ENCODE peak calls at places on chromosome 11, in four cellular contexts. Z, R, X and V are unnamed samples.
A peak's percentile ranks its signal among the peaks of the same experiment; 100 is the strongest.

GRCh38 chr11:8233691-8234424 is 29.8 kb downstream of the LMO1 start:
- DNase-seq in Z (no peak), X (peak; percentile 78), R (no peak), V (peak; percentile 90)

GRCh38 chr11:78416285-78417174 is 1.1 kb downstream of the GAB2 start:
- DNase-seq in Z (peak; percentile 88), X (peak; percentile 69), R (peak; percentile 84), V (peak; percentile 50)

GRCh38 chr11:69497221-69497787 is 15.8 kb downstream of the LINC01488 start:
- DNase-seq in X (peak; percentile 55), R (no peak), Z (peak; percentile 89), V (peak; percentile 65)

GRCh38 chr11:79406376-79406775 is 34.5 kb downstream of the TENM4 start:
- DNase-seq in R (peak; percentile 50), X (no peak), Z (no peak), V (no peak)

GRCh38 chr11:131385763-131386394 is 15.5 kb downstream of the NTM start:
- DNase-seq in X (no peak), R (no peak), Z (no peak), V (no peak)

GRCh38 chr11:34150494-34151151 is 45.2 kb downstream of the NAT10 start:
- DNase-seq in Z (no peak), X (no peak), R (no peak), V (no peak)

GRCh38 chr11:72759468-72759867 is 7.3 kb upstream of the ARAP1 start:
- DNase-seq in X (no peak), R (no peak), Z (no peak), V (no peak)

GRCh38 chr11:81792416-81792815 is 941.2 kb downstream of the FAM181B start:
- DNase-seq in Z (no peak), X (no peak), R (no peak), V (no peak)

GRCh38 chr11:16831281-16832192 is 93.1 kb downstream of the C11orf58 start:
- DNase-seq in X (no peak), R (no peak), Z (no peak), V (no peak)

GRCh38 chr11:101509911-101510310 is 73.9 kb downstream of the TRPC6 start:
- DNase-seq in Z (no peak), X (no peak), R (no peak), V (no peak)

GRCh38 chr11:109037856-109038780 is 373.2 kb downstream of the DDX10 start:
- DNase-seq in Z (no peak), X (peak; percentile 42), R (no peak), V (peak; percentile 22)

DNA sequence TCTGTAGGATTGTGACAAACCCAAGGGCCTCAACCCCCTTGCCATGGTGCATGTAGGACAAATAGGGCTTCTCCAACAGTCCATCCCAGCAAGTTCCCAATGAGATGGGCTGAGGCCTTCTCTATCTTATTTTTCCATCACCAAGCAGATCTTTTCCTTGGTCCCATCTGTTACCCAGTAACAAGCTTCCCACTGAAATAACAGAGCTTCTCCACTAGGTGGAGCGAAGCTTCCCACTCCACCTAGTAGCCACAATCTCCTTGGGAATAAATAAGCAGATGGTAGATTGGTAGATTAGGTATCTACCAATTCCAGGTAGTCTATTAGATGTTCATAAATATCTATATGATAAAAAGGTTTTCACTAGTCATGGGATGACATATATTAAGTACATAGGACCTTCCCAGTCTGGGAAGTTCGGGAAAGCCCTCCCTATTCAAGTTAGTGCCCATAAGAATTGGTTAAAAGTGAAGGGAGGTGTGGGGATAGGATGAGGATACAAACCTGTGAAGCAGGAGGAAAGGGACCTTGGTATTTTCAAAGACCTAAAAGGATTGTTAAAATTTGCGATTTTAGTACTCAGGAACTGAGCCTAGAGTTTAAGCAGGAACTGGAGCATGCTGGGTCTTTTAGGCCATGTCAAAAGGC is 5.9 kb upstream of the OR52L1 start:
- DNase-seq in X (peak; percentile 45), R (peak; percentile 29), Z (no peak), V (peak; percentile 29)
- TF ChIP-seq CTCF in X (peak; percentile 67), R (peak; percentile 40), Z (no peak), V (peak; percentile 45)

DNA sequence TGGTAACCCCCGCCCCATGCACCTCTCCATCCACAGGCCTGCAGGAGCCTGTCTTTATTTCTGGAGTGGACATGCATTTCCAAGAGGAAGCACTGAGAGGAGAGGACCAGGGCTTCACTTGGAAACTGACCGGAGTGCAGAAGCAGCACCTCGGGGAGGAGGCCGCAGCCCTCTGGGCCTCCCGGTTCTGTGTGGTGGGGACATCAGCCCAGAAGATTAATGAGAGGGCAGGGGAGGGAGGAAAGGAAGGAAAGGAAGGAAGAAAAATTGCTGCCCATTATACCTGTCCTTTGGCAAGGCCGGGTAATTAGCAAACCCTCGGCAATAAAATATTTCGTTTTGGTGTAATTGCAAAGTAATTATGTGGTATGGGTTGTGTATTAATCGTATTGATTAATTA is 97.0 kb downstream of the TP53I11 start:
- DNase-seq in Z (no peak), R (no peak), X (no peak), V (no peak)
- TF ChIP-seq CTCF in Z (no peak), R (no peak), X (no peak), V (no peak)

DNA sequence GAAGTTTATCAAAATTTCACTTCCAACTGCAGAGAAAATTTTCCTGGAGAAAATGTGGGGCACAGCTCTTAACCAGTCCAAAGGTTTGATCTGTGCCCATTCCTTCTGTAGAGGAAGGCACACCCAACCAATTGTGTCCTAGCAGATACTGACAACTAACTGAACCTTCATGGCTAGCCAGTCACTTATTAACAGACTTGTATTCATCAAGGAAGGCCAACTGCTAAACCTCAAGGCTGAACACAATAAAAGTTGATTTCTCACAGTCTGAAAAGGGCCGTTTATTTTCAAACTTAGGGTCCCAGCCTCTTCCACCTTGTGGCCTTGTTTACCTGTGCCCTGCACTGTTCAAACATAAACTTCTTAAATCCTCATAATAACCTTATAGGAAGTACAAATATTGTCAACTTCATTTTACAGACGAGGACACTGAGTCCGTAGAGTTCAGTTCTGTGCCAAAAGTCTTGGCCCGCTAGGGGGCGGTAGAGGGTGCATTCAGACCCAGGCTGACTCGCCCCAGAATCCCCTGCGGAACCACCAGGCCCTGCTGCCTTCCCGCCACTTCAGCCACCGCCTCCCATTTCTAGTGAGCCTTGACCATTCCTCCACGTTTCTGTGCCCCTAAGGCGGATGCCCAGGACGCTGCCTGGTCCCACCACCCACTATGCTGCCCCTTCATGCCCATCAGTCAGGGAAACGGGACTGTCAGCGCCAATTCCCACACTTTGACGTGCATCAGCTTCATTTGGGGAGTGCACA is 19.3 kb downstream of the SYT13 start:
- DNase-seq in R (no peak), Z (no peak), X (no peak), V (no peak)
- TF ChIP-seq CTCF in R (peak; percentile 16), Z (no peak), X (peak; percentile 12), V (no peak)

DNA sequence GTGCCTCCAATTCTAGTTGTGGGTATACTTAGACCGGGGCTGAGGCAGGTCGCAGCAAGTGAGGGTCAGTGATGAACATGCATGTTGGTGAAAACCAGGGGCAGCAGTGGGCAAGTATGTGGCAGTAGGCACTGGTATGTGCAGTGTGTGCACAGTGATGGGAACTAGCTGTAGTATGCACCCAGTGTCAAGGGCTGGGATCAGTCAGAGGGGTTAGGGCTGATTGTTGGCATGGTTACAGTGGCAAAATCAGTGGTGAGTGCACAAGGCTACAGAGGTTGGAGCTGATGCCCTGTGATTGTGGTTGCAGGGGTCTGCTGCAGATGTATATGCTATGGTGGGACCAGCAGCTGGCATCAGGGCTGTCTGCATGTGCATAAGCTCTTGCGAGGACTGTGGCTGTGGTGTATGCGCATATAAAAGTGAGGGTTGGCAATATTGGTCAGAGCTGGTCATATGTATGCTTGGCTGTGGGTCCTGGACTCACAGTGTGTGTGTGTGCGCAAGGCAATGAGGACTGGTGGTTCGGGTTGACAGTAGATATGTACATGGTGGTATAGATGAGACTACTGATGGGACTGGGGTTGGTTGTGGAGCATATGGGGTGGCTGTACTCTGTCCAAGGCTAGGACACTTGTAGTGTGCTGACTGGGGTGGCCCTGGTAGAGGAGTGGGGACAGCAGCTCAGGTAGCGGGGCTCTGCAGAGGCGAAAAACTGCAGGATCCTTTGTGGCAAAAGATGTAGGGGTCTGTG is 33.7 kb upstream of the CHORDC1 start:
- DNase-seq in X (no peak), R (no peak), Z (no peak), V (no peak)
- TF ChIP-seq CTCF in X (no peak), R (no peak), Z (no peak), V (no peak)

GRCh38 chr11:45038923-45039322 is 88.2 kb upstream of the TP53I11 start:
- DNase-seq in R (no peak), Z (no peak), X (no peak), V (no peak)
- TF ChIP-seq CTCF in R (no peak), Z (no peak), X (no peak), V (no peak)

GRCh38 chr11:17972987-17973386 is 39.9 kb downstream of the SERGEF start:
- DNase-seq in X (peak; percentile 97), R (no peak), Z (no peak), V (peak; percentile 86)
- TF ChIP-seq CTCF in X (peak; percentile 87), R (peak; percentile 25), Z (no peak), V (peak; percentile 82)

DNA sequence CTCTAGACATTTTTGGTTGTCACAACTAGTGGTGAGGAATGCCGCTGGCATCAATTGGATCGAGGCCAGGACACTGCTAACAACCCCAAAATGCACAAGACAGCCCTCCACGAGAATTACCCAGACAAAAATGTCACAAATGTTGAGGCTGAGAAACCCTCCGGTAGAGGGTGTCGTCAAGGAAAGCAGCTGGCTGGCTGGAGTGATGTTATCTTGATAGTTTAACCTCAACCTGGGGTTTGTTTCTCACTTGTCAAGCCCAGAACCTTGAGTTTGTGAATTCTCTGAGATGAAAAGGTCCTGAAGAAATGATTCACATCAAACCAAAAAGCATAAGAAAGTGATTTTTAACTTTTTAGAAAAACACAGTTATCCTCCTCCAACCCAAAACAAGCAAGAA is 21.1 kb upstream of the TMPRSS13 start:
- DNase-seq in X (no peak), R (peak; percentile 56), Z (peak; percentile 28), V (no peak)
- TF ChIP-seq CTCF in X (peak; percentile 24), R (peak; percentile 44), Z (no peak), V (no peak)